ENCODE peak calls at places on chromosomes 3 and 15, in nine cellular contexts. One of them, this sample, is unnamed.

GRCh38 chr3:4153771-4154170 is 149.4 kb upstream of the SETMAR start:
- DNase-seq in SW480: no peak
- DNase-seq in posterior cingulate gyrus: no peak
- DNase-seq in CD8-positive, alpha-beta memory T cell: no peak
- DNase-seq in activated T-cell treated with anti-CD3 and anti-CD28 coated beads for 1 hour: no peak
- DNase-seq in stimulated activated CD8-positive, alpha-beta memory T cell treated with anti-CD3 and anti-CD28 coated beads, Interleukin-15, amount 100 ng/mL, for 4 hours: no peak
- DNase-seq in memory B cell: no peak
- DNase-seq in choroid plexus epithelial cell: no peak
- DNase-seq in HFFc6: no peak
- DNase-seq in this sample: no peak

GRCh38 chr15:83066034-83066760 is 855 bp downstream of the BTBD1 start:
- DNase-seq in HFFc6: no peak
- DNase-seq in posterior cingulate gyrus: no peak
- DNase-seq in CD8-positive, alpha-beta memory T cell: no peak
- DNase-seq in memory B cell: no peak
- DNase-seq in SW480: peak
- DNase-seq in activated T-cell treated with anti-CD3 and anti-CD28 coated beads for 1 hour: no peak
- DNase-seq in stimulated activated CD8-positive, alpha-beta memory T cell treated with anti-CD3 and anti-CD28 coated beads, Interleukin-15, amount 100 ng/mL, for 4 hours: no peak
- DNase-seq in choroid plexus epithelial cell: peak
- DNase-seq in this sample: no peak

GRCh38 chr15:86115138-86115801 is 35.6 kb downstream of the AGBL1 start:
- DNase-seq in posterior cingulate gyrus: no peak
- DNase-seq in stimulated activated CD8-positive, alpha-beta memory T cell treated with anti-CD3 and anti-CD28 coated beads, Interleukin-15, amount 100 ng/mL, for 4 hours: no peak
- DNase-seq in choroid plexus epithelial cell: no peak
- DNase-seq in memory B cell: no peak
- DNase-seq in activated T-cell treated with anti-CD3 and anti-CD28 coated beads for 1 hour: no peak
- DNase-seq in HFFc6: no peak
- DNase-seq in CD8-positive, alpha-beta memory T cell: no peak
- DNase-seq in SW480: no peak
- DNase-seq in this sample: no peak

GRCh38 chr3:106510206-106510605 is 641.4 kb upstream of the CBLB start:
- DNase-seq in posterior cingulate gyrus: no peak
- DNase-seq in activated T-cell treated with anti-CD3 and anti-CD28 coated beads for 1 hour: no peak
- DNase-seq in HFFc6: peak
- DNase-seq in memory B cell: no peak
- DNase-seq in SW480: no peak
- DNase-seq in stimulated activated CD8-positive, alpha-beta memory T cell treated with anti-CD3 and anti-CD28 coated beads, Interleukin-15, amount 100 ng/mL, for 4 hours: no peak
- DNase-seq in choroid plexus epithelial cell: no peak
- DNase-seq in CD8-positive, alpha-beta memory T cell: no peak
- DNase-seq in this sample: no peak

GRCh38 chr3:53705774-53706173 is 140.4 kb downstream of the CHDH start:
- DNase-seq in stimulated activated CD8-positive, alpha-beta memory T cell treated with anti-CD3 and anti-CD28 coated beads, Interleukin-15, amount 100 ng/mL, for 4 hours: no peak
- DNase-seq in SW480: no peak
- DNase-seq in activated T-cell treated with anti-CD3 and anti-CD28 coated beads for 1 hour: no peak
- DNase-seq in CD8-positive, alpha-beta memory T cell: no peak
- DNase-seq in memory B cell: no peak
- DNase-seq in HFFc6: no peak
- DNase-seq in posterior cingulate gyrus: no peak
- DNase-seq in choroid plexus epithelial cell: no peak
- DNase-seq in this sample: no peak

GRCh38 chr15:78242128-78242527 is 7.8 kb upstream of the ACSBG1 start:
- DNase-seq in stimulated activated CD8-positive, alpha-beta memory T cell treated with anti-CD3 and anti-CD28 coated beads, Interleukin-15, amount 100 ng/mL, for 4 hours: no peak
- DNase-seq in posterior cingulate gyrus: no peak
- DNase-seq in choroid plexus epithelial cell: peak
- DNase-seq in SW480: no peak
- DNase-seq in activated T-cell treated with anti-CD3 and anti-CD28 coated beads for 1 hour: no peak
- DNase-seq in CD8-positive, alpha-beta memory T cell: no peak
- DNase-seq in memory B cell: no peak
- DNase-seq in HFFc6: no peak
- DNase-seq in this sample: no peak

GRCh38 chr15:99507732-99508571 is 57.8 kb upstream of the MEF2A start:
- DNase-seq in HFFc6: no peak
- DNase-seq in memory B cell: no peak
- DNase-seq in stimulated activated CD8-positive, alpha-beta memory T cell treated with anti-CD3 and anti-CD28 coated beads, Interleukin-15, amount 100 ng/mL, for 4 hours: no peak
- DNase-seq in CD8-positive, alpha-beta memory T cell: no peak
- DNase-seq in activated T-cell treated with anti-CD3 and anti-CD28 coated beads for 1 hour: no peak
- DNase-seq in posterior cingulate gyrus: no peak
- DNase-seq in choroid plexus epithelial cell: no peak
- DNase-seq in SW480: no peak
- DNase-seq in this sample: no peak

GRCh38 chr3:46242120-46242519 is at the start of gene CCR3:
- DNase-seq in CD8-positive, alpha-beta memory T cell: no peak
- DNase-seq in stimulated activated CD8-positive, alpha-beta memory T cell treated with anti-CD3 and anti-CD28 coated beads, Interleukin-15, amount 100 ng/mL, for 4 hours: no peak
- DNase-seq in choroid plexus epithelial cell: no peak
- DNase-seq in memory B cell: no peak
- DNase-seq in SW480: no peak
- DNase-seq in activated T-cell treated with anti-CD3 and anti-CD28 coated beads for 1 hour: no peak
- DNase-seq in posterior cingulate gyrus: no peak
- DNase-seq in HFFc6: no peak
- DNase-seq in this sample: no peak

GRCh38 chr3:46367811-46368210 is 2.9 kb upstream of the CCR5 start:
- DNase-seq in SW480: no peak
- DNase-seq in HFFc6: no peak
- DNase-seq in CD8-positive, alpha-beta memory T cell: no peak
- DNase-seq in choroid plexus epithelial cell: no peak
- DNase-seq in posterior cingulate gyrus: no peak
- DNase-seq in memory B cell: no peak
- DNase-seq in stimulated activated CD8-positive, alpha-beta memory T cell treated with anti-CD3 and anti-CD28 coated beads, Interleukin-15, amount 100 ng/mL, for 4 hours: no peak
- DNase-seq in activated T-cell treated with anti-CD3 and anti-CD28 coated beads for 1 hour: no peak
- DNase-seq in this sample: no peak

GRCh38 chr3:103926936-103927335 is 1439.8 kb upstream of the ALCAM start:
- DNase-seq in activated T-cell treated with anti-CD3 and anti-CD28 coated beads for 1 hour: no peak
- DNase-seq in posterior cingulate gyrus: no peak
- DNase-seq in CD8-positive, alpha-beta memory T cell: no peak
- DNase-seq in SW480: no peak
- DNase-seq in choroid plexus epithelial cell: no peak
- DNase-seq in memory B cell: no peak
- DNase-seq in HFFc6: no peak
- DNase-seq in stimulated activated CD8-positive, alpha-beta memory T cell treated with anti-CD3 and anti-CD28 coated beads, Interleukin-15, amount 100 ng/mL, for 4 hours: no peak
- DNase-seq in this sample: no peak

GRCh38 chr15:81349271-81349670 is 24.7 kb downstream of the TMC3 start:
- DNase-seq in memory B cell: no peak
- DNase-seq in CD8-positive, alpha-beta memory T cell: no peak
- DNase-seq in activated T-cell treated with anti-CD3 and anti-CD28 coated beads for 1 hour: no peak
- DNase-seq in SW480: no peak
- DNase-seq in choroid plexus epithelial cell: no peak
- DNase-seq in stimulated activated CD8-positive, alpha-beta memory T cell treated with anti-CD3 and anti-CD28 coated beads, Interleukin-15, amount 100 ng/mL, for 4 hours: no peak
- DNase-seq in HFFc6: no peak
- DNase-seq in posterior cingulate gyrus: no peak
- DNase-seq in this sample: no peak

GRCh38 chr3:139538733-139539132 is 809 bp downstream of the RBP1 start:
- DNase-seq in stimulated activated CD8-positive, alpha-beta memory T cell treated with anti-CD3 and anti-CD28 coated beads, Interleukin-15, amount 100 ng/mL, for 4 hours: no peak
- DNase-seq in SW480: peak
- DNase-seq in CD8-positive, alpha-beta memory T cell: no peak
- DNase-seq in choroid plexus epithelial cell: peak
- DNase-seq in HFFc6: no peak
- DNase-seq in activated T-cell treated with anti-CD3 and anti-CD28 coated beads for 1 hour: no peak
- DNase-seq in memory B cell: no peak
- DNase-seq in posterior cingulate gyrus: no peak
- DNase-seq in this sample: no peak

GRCh38 chr3:52450489-52451236 is 3.2 kb downstream of the TNNC1 start:
- DNase-seq in HFFc6: no peak
- DNase-seq in stimulated activated CD8-positive, alpha-beta memory T cell treated with anti-CD3 and anti-CD28 coated beads, Interleukin-15, amount 100 ng/mL, for 4 hours: no peak
- DNase-seq in memory B cell: no peak
- DNase-seq in choroid plexus epithelial cell: no peak
- DNase-seq in posterior cingulate gyrus: no peak
- DNase-seq in CD8-positive, alpha-beta memory T cell: no peak
- DNase-seq in activated T-cell treated with anti-CD3 and anti-CD28 coated beads for 1 hour: no peak
- DNase-seq in SW480: no peak
- DNase-seq in this sample: no peak

GRCh38 chr3:64072111-64072510 is 48.8 kb upstream of the PSMD6 start:
- DNase-seq in choroid plexus epithelial cell: no peak
- DNase-seq in activated T-cell treated with anti-CD3 and anti-CD28 coated beads for 1 hour: no peak
- DNase-seq in posterior cingulate gyrus: no peak
- DNase-seq in SW480: no peak
- DNase-seq in memory B cell: no peak
- DNase-seq in stimulated activated CD8-positive, alpha-beta memory T cell treated with anti-CD3 and anti-CD28 coated beads, Interleukin-15, amount 100 ng/mL, for 4 hours: no peak
- DNase-seq in CD8-positive, alpha-beta memory T cell: no peak
- DNase-seq in HFFc6: no peak
- DNase-seq in this sample: no peak

GRCh38 chr15:50259276-50259675 is 6.2 kb downstream of the HDC start:
- DNase-seq in HFFc6: no peak
- DNase-seq in stimulated activated CD8-positive, alpha-beta memory T cell treated with anti-CD3 and anti-CD28 coated beads, Interleukin-15, amount 100 ng/mL, for 4 hours: no peak
- DNase-seq in posterior cingulate gyrus: no peak
- DNase-seq in choroid plexus epithelial cell: no peak
- DNase-seq in memory B cell: no peak
- DNase-seq in SW480: no peak
- DNase-seq in activated T-cell treated with anti-CD3 and anti-CD28 coated beads for 1 hour: no peak
- DNase-seq in CD8-positive, alpha-beta memory T cell: no peak
- DNase-seq in this sample: no peak

GRCh38 chr3:99410789-99411311 is 227.5 kb upstream of the COL8A1 start:
- DNase-seq in SW480: no peak
- DNase-seq in CD8-positive, alpha-beta memory T cell: no peak
- DNase-seq in choroid plexus epithelial cell: peak
- DNase-seq in activated T-cell treated with anti-CD3 and anti-CD28 coated beads for 1 hour: no peak
- DNase-seq in memory B cell: no peak
- DNase-seq in stimulated activated CD8-positive, alpha-beta memory T cell treated with anti-CD3 and anti-CD28 coated beads, Interleukin-15, amount 100 ng/mL, for 4 hours: no peak
- DNase-seq in HFFc6: peak
- DNase-seq in posterior cingulate gyrus: no peak
- DNase-seq in this sample: no peak

GRCh38 chr3:42709621-42710020 is 7.0 kb upstream of the HHATL start:
- DNase-seq in memory B cell: no peak
- DNase-seq in CD8-positive, alpha-beta memory T cell: no peak
- DNase-seq in SW480: no peak
- DNase-seq in activated T-cell treated with anti-CD3 and anti-CD28 coated beads for 1 hour: no peak
- DNase-seq in choroid plexus epithelial cell: no peak
- DNase-seq in HFFc6: no peak
- DNase-seq in posterior cingulate gyrus: no peak
- DNase-seq in stimulated activated CD8-positive, alpha-beta memory T cell treated with anti-CD3 and anti-CD28 coated beads, Interleukin-15, amount 100 ng/mL, for 4 hours: no peak
- DNase-seq in this sample: no peak

GRCh38 chr3:62587169-62587568 is 213.8 kb upstream of the FEZF2 start:
- DNase-seq in activated T-cell treated with anti-CD3 and anti-CD28 coated beads for 1 hour: no peak
- DNase-seq in choroid plexus epithelial cell: peak
- DNase-seq in SW480: no peak
- DNase-seq in stimulated activated CD8-positive, alpha-beta memory T cell treated with anti-CD3 and anti-CD28 coated beads, Interleukin-15, amount 100 ng/mL, for 4 hours: no peak
- DNase-seq in posterior cingulate gyrus: no peak
- DNase-seq in HFFc6: no peak
- DNase-seq in CD8-positive, alpha-beta memory T cell: no peak
- DNase-seq in memory B cell: no peak
- DNase-seq in this sample: no peak

GRCh38 chr3:25381083-25381482 is 47.0 kb upstream of the RARB start:
- DNase-seq in stimulated activated CD8-positive, alpha-beta memory T cell treated with anti-CD3 and anti-CD28 coated beads, Interleukin-15, amount 100 ng/mL, for 4 hours: no peak
- DNase-seq in activated T-cell treated with anti-CD3 and anti-CD28 coated beads for 1 hour: no peak
- DNase-seq in HFFc6: no peak
- DNase-seq in SW480: no peak
- DNase-seq in CD8-positive, alpha-beta memory T cell: no peak
- DNase-seq in memory B cell: no peak
- DNase-seq in choroid plexus epithelial cell: no peak
- DNase-seq in posterior cingulate gyrus: no peak
- DNase-seq in this sample: no peak

GRCh38 chr3:126277629-126278378 is 79.4 kb downstream of the KLF15 start:
- DNase-seq in CD8-positive, alpha-beta memory T cell: no peak
- DNase-seq in posterior cingulate gyrus: no peak
- DNase-seq in SW480: no peak
- DNase-seq in stimulated activated CD8-positive, alpha-beta memory T cell treated with anti-CD3 and anti-CD28 coated beads, Interleukin-15, amount 100 ng/mL, for 4 hours: no peak
- DNase-seq in HFFc6: no peak
- DNase-seq in memory B cell: no peak
- DNase-seq in choroid plexus epithelial cell: peak
- DNase-seq in activated T-cell treated with anti-CD3 and anti-CD28 coated beads for 1 hour: no peak
- DNase-seq in this sample: no peak

GRCh38 chr3:129005526-129006303 is 4.6 kb downstream of the EFCC1 start:
- DNase-seq in activated T-cell treated with anti-CD3 and anti-CD28 coated beads for 1 hour: no peak
- DNase-seq in stimulated activated CD8-positive, alpha-beta memory T cell treated with anti-CD3 and anti-CD28 coated beads, Interleukin-15, amount 100 ng/mL, for 4 hours: no peak
- DNase-seq in choroid plexus epithelial cell: peak
- DNase-seq in HFFc6: peak
- DNase-seq in SW480: no peak
- DNase-seq in memory B cell: no peak
- DNase-seq in posterior cingulate gyrus: no peak
- DNase-seq in CD8-positive, alpha-beta memory T cell: no peak
- DNase-seq in this sample: no peak

GRCh38 chr15:78618064-78618463 is 2.7 kb downstream of the CHRNA3 start:
- DNase-seq in activated T-cell treated with anti-CD3 and anti-CD28 coated beads for 1 hour: no peak
- DNase-seq in SW480: no peak
- DNase-seq in CD8-positive, alpha-beta memory T cell: no peak
- DNase-seq in choroid plexus epithelial cell: no peak
- DNase-seq in stimulated activated CD8-positive, alpha-beta memory T cell treated with anti-CD3 and anti-CD28 coated beads, Interleukin-15, amount 100 ng/mL, for 4 hours: no peak
- DNase-seq in memory B cell: no peak
- DNase-seq in posterior cingulate gyrus: no peak
- DNase-seq in HFFc6: no peak
- DNase-seq in this sample: no peak

GRCh38 chr15:101070024-101070423 is 150.9 kb downstream of the LRRK1 start:
- DNase-seq in choroid plexus epithelial cell: no peak
- DNase-seq in HFFc6: no peak
- DNase-seq in SW480: no peak
- DNase-seq in activated T-cell treated with anti-CD3 and anti-CD28 coated beads for 1 hour: no peak
- DNase-seq in memory B cell: no peak
- DNase-seq in posterior cingulate gyrus: no peak
- DNase-seq in CD8-positive, alpha-beta memory T cell: no peak
- DNase-seq in stimulated activated CD8-positive, alpha-beta memory T cell treated with anti-CD3 and anti-CD28 coated beads, Interleukin-15, amount 100 ng/mL, for 4 hours: no peak
- DNase-seq in this sample: no peak

GRCh38 chr3:25861566-25861965 is 71.7 kb downstream of the OXSM start:
- DNase-seq in posterior cingulate gyrus: no peak
- DNase-seq in activated T-cell treated with anti-CD3 and anti-CD28 coated beads for 1 hour: no peak
- DNase-seq in HFFc6: no peak
- DNase-seq in SW480: no peak
- DNase-seq in stimulated activated CD8-positive, alpha-beta memory T cell treated with anti-CD3 and anti-CD28 coated beads, Interleukin-15, amount 100 ng/mL, for 4 hours: no peak
- DNase-seq in memory B cell: no peak
- DNase-seq in CD8-positive, alpha-beta memory T cell: no peak
- DNase-seq in choroid plexus epithelial cell: no peak
- DNase-seq in this sample: no peak

GRCh38 chr15:63157891-63158431 is 684 bp upstream of the RPS27L start:
- DNase-seq in posterior cingulate gyrus: no peak
- DNase-seq in activated T-cell treated with anti-CD3 and anti-CD28 coated beads for 1 hour: no peak
- DNase-seq in SW480: peak
- DNase-seq in choroid plexus epithelial cell: peak
- DNase-seq in memory B cell: peak
- DNase-seq in CD8-positive, alpha-beta memory T cell: no peak
- DNase-seq in stimulated activated CD8-positive, alpha-beta memory T cell treated with anti-CD3 and anti-CD28 coated beads, Interleukin-15, amount 100 ng/mL, for 4 hours: no peak
- DNase-seq in HFFc6: peak
- DNase-seq in this sample: peak

GRCh38 chr15:77542491-77543001 is 90.2 kb downstream of the LINGO1 start:
- DNase-seq in memory B cell: no peak
- DNase-seq in choroid plexus epithelial cell: no peak
- DNase-seq in CD8-positive, alpha-beta memory T cell: no peak
- DNase-seq in stimulated activated CD8-positive, alpha-beta memory T cell treated with anti-CD3 and anti-CD28 coated beads, Interleukin-15, amount 100 ng/mL, for 4 hours: no peak
- DNase-seq in HFFc6: peak
- DNase-seq in posterior cingulate gyrus: no peak
- DNase-seq in activated T-cell treated with anti-CD3 and anti-CD28 coated beads for 1 hour: no peak
- DNase-seq in SW480: peak
- DNase-seq in this sample: no peak

GRCh38 chr3:25427155-25428002 is 684 bp upstream of the RARB start:
- DNase-seq in posterior cingulate gyrus: no peak
- DNase-seq in stimulated activated CD8-positive, alpha-beta memory T cell treated with anti-CD3 and anti-CD28 coated beads, Interleukin-15, amount 100 ng/mL, for 4 hours: no peak
- DNase-seq in CD8-positive, alpha-beta memory T cell: no peak
- DNase-seq in choroid plexus epithelial cell: peak
- DNase-seq in memory B cell: no peak
- DNase-seq in SW480: no peak
- DNase-seq in activated T-cell treated with anti-CD3 and anti-CD28 coated beads for 1 hour: no peak
- DNase-seq in HFFc6: no peak
- DNase-seq in this sample: no peak

GRCh38 chr15:74535388-74536084 is 5.5 kb upstream of the ARID3B start:
- DNase-seq in posterior cingulate gyrus: no peak
- DNase-seq in HFFc6: no peak
- DNase-seq in stimulated activated CD8-positive, alpha-beta memory T cell treated with anti-CD3 and anti-CD28 coated beads, Interleukin-15, amount 100 ng/mL, for 4 hours: no peak
- DNase-seq in memory B cell: no peak
- DNase-seq in activated T-cell treated with anti-CD3 and anti-CD28 coated beads for 1 hour: no peak
- DNase-seq in choroid plexus epithelial cell: no peak
- DNase-seq in SW480: no peak
- DNase-seq in CD8-positive, alpha-beta memory T cell: no peak
- DNase-seq in this sample: no peak

GRCh38 chr3:96622878-96623277 is 191.5 kb upstream of the EPHA6 start:
- DNase-seq in CD8-positive, alpha-beta memory T cell: no peak
- DNase-seq in memory B cell: no peak
- DNase-seq in SW480: no peak
- DNase-seq in posterior cingulate gyrus: no peak
- DNase-seq in stimulated activated CD8-positive, alpha-beta memory T cell treated with anti-CD3 and anti-CD28 coated beads, Interleukin-15, amount 100 ng/mL, for 4 hours: no peak
- DNase-seq in choroid plexus epithelial cell: no peak
- DNase-seq in HFFc6: no peak
- DNase-seq in activated T-cell treated with anti-CD3 and anti-CD28 coated beads for 1 hour: no peak
- DNase-seq in this sample: no peak

GRCh38 chr15:92669432-92669831 is 13.9 kb upstream of the FAM174B start:
- DNase-seq in activated T-cell treated with anti-CD3 and anti-CD28 coated beads for 1 hour: no peak
- DNase-seq in stimulated activated CD8-positive, alpha-beta memory T cell treated with anti-CD3 and anti-CD28 coated beads, Interleukin-15, amount 100 ng/mL, for 4 hours: no peak
- DNase-seq in CD8-positive, alpha-beta memory T cell: no peak
- DNase-seq in memory B cell: no peak
- DNase-seq in SW480: no peak
- DNase-seq in choroid plexus epithelial cell: no peak
- DNase-seq in posterior cingulate gyrus: no peak
- DNase-seq in HFFc6: no peak
- DNase-seq in this sample: no peak

GRCh38 chr3:45993421-45994027 is 2.1 kb downstream of the FYCO1 start:
- DNase-seq in posterior cingulate gyrus: no peak
- DNase-seq in stimulated activated CD8-positive, alpha-beta memory T cell treated with anti-CD3 and anti-CD28 coated beads, Interleukin-15, amount 100 ng/mL, for 4 hours: no peak
- DNase-seq in activated T-cell treated with anti-CD3 and anti-CD28 coated beads for 1 hour: no peak
- DNase-seq in CD8-positive, alpha-beta memory T cell: peak
- DNase-seq in SW480: no peak
- DNase-seq in HFFc6: peak
- DNase-seq in memory B cell: no peak
- DNase-seq in choroid plexus epithelial cell: no peak
- DNase-seq in this sample: peak